ENCODE peak calls at places on chromosomes 6 and 20, in seven cellular contexts. P is GM12892, S is HepG2, N is K562, A is sigmoid colon, C is prostate gland, R is spleen. I is an unnamed sample.

GRCh38 chr6:106517699-106518098 is 111.6 kb downstream of the RTN4IP1 start:
- DNase-seq in P (no peak), S (no peak), N (no peak), A (no peak), C (no peak), R (no peak), I (no peak)

GRCh38 chr20:2914160-2914559 is 40.9 kb downstream of the PTPRA start:
- DNase-seq in P (no peak), S (peak), N (peak), A (no peak), C (no peak), R (no peak), I (no peak)

GRCh38 chr20:25276533-25277050 is 28.7 kb downstream of the PYGB start:
- DNase-seq in P (no peak), S (no peak), N (no peak), A (peak), C (no peak), R (peak), I (no peak)

GRCh38 chr20:2108987-2109386 is 7.4 kb downstream of the STK35 start:
- DNase-seq in P (no peak), S (peak), N (no peak), A (no peak), C (no peak), R (no peak), I (no peak)

GRCh38 chr20:7571521-7572065 is 368.7 kb downstream of the HAO1 start:
- DNase-seq in P (no peak), S (no peak), N (no peak), A (no peak), C (no peak), R (no peak), I (no peak)

GRCh38 chr20:21156266-21156665 is 30.4 kb downstream of the KIZ start:
- DNase-seq in P (no peak), S (no peak), N (no peak), A (no peak), C (no peak), R (no peak), I (no peak)

GRCh38 chr6:47034919-47035318 is 7.2 kb downstream of the ADGRF1 start:
- DNase-seq in P (no peak), S (no peak), N (no peak), A (no peak), C (peak), R (no peak), I (no peak)

GRCh38 chr6:2665169-2666070 is 85.3 kb downstream of the MYLK4 start:
- DNase-seq in P (no peak), S (no peak), N (no peak), A (no peak), C (no peak), R (no peak), I (no peak)

GRCh38 chr6:148747493-148748160 is 797 bp downstream of the UST start:
- DNase-seq in P (no peak), S (no peak), N (no peak), A (peak), C (peak), R (peak), I (no peak)

GRCh38 chr20:24303393-24303792 is 166.0 kb upstream of the SYNDIG1 start:
- DNase-seq in P (no peak), S (no peak), N (no peak), A (no peak), C (no peak), R (no peak), I (no peak)

GRCh38 chr6:88089708-88090107 is 42.1 kb downstream of the SPACA1 start:
- DNase-seq in P (no peak), S (no peak), N (no peak), A (no peak), C (no peak), R (no peak), I (no peak)

GRCh38 chr20:37351689-37352610 is 6.0 kb downstream of the SRC start:
- DNase-seq in P (no peak), S (no peak), N (no peak), A (peak), C (no peak), R (peak), I (no peak)

GRCh38 chr6:105051941-105052471 is 95.1 kb downstream of the LIN28B start:
- DNase-seq in P (no peak), S (no peak), N (no peak), A (no peak), C (no peak), R (no peak), I (no peak)

GRCh38 chr20:25574411-25574810 is 10.9 kb downstream of the NINL start:
- DNase-seq in P (no peak), S (peak), N (peak), A (no peak), C (no peak), R (peak), I (no peak)

GRCh38 chr6:3848925-3849605 is at the start of gene FAM50B:
- DNase-seq in P (peak), S (no peak), N (peak), A (peak), C (peak), R (peak), I (peak)

GRCh38 chr20:7459123-7459522 is 481.1 kb downstream of the HAO1 start:
- DNase-seq in P (no peak), S (no peak), N (no peak), A (no peak), C (no peak), R (no peak), I (no peak)

GRCh38 chr6:10412165-10412947 is 2.5 kb downstream of the TFAP2A start:
- DNase-seq in P (peak), S (no peak), N (no peak), A (no peak), C (peak), R (peak), I (no peak)

GRCh38 chr20:58897493-58897892 is 45.0 kb downstream of the GNAS start:
- DNase-seq in P (no peak), S (no peak), N (no peak), A (no peak), C (no peak), R (no peak), I (no peak)

GRCh38 chr6:111427341-111428116 is 55.5 kb downstream of the REV3L start:
- DNase-seq in P (no peak), S (peak), N (no peak), A (no peak), C (peak), R (no peak), I (no peak)

GRCh38 chr20:58776109-58776508 is 74.6 kb downstream of the GNAS-AS1 start:
- DNase-seq in P (no peak), S (no peak), N (no peak), A (no peak), C (no peak), R (peak), I (no peak)

DNA sequence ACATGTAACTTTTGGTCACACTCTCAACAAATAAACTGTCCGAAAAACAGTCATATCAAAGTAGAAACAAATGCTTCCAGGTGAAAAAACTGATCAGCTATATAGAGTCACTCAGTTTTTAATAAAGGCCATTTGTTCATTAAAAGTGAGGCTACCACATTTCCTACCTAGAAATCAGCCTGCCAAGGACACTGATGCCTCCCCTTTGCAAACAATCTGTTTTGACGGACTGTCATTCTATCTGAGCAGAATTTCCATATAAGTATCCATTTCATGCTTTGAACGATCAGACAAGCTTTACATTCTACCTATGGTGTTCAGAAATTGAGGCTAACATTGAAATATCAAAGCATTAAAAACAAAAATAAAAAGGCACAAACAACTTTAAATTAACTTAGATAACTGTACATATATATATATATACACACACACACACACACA is 2.9 kb downstream of the CCN2 start:
- DNase-seq in P (no peak), S (peak), N (no peak), A (no peak), C (no peak), R (no peak), I (no peak)
- TF ChIP-seq POLR2AphosphoS5 in P (no peak), S (peak), N (no peak), A (no peak), C (no peak), R (no peak), I (no peak)

GRCh38 chr6:157274471-157275226 is 48.7 kb downstream of the TMEM242 start:
- DNase-seq in P (peak), S (peak), N (peak), A (peak), C (peak), R (peak), I (peak)
- TF ChIP-seq POLR2A in P (no peak), S (no peak), N (peak), A (no peak), C (peak), R (peak), I (no peak)

DNA sequence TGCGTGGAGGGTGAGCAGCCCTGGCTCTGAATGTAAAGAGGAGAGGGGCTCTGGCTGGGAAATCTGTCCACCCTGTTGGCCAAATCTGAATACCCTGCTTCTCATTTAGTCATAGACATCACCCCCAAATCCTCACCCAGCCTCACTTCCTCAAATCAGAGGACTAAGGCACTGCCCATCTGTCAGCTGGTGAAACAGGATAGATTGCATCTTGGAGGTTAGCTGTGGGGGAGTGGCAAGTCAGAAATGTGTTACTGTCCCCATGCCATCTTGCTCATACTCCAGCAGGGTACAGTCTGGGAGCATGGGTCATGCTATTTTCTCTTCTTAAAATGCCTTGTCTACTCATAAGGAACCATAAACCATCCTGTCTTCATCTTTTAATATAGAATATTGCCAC is 9.5 kb upstream of the DTNBP1 start:
- DNase-seq in P (no peak), S (no peak), N (no peak), A (no peak), C (no peak), R (no peak), I (no peak)
- TF ChIP-seq POLR2AphosphoS5 in P (no peak), S (no peak), N (no peak), A (no peak), C (no peak), R (no peak), I (no peak)

GRCh38 chr20:10034717-10035571 is at the start of gene ANKEF1:
- DNase-seq in P (peak), S (peak), N (peak), A (peak), C (peak), R (peak), I (peak)
- TF ChIP-seq POLR2A in P (no peak), S (peak), N (peak), A (no peak), C (peak), R (no peak), I (no peak)

DNA sequence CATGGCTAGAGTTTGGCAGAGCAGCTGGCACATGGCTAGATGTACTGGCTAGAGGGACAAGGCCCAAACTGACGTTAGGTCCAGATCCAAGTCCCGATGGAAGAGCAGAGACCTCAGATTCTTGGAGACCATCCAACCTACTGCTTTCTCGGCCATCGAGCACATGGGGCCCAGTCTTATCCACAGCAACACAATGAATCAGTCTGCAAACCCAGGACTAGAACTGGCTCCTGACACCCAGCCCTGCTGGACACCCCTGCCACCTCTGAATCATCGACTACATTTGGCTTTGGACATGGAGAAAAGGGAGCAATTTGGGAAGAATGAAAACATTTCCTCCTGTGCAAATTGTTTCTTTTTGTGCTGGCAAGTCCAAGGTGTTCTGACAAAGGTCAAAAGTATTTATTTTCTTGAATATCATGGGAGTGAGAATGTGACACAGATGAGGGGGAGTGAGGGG is 23.9 kb upstream of the YWHAB start:
- DNase-seq in P (no peak), S (no peak), N (peak), A (peak), C (no peak), R (no peak), I (no peak)
- TF ChIP-seq POLR2AphosphoS5 in P (no peak), S (no peak), N (no peak), A (no peak), C (peak), R (no peak), I (no peak)

GRCh38 chr20:46117704-46118467 is at the start of gene CD40:
- DNase-seq in P (peak), S (peak), N (peak), A (peak), C (peak), R (peak), I (peak)
- TF ChIP-seq POLR2A in P (peak), S (peak), N (no peak), A (no peak), C (peak), R (no peak), I (peak)

GRCh38 chr6:121505284-121505683 is 69.8 kb downstream of the GJA1 start:
- DNase-seq in P (no peak), S (no peak), N (no peak), A (no peak), C (no peak), R (no peak), I (no peak)

GRCh38 chr6:121499666-121500065 is 64.2 kb downstream of the GJA1 start:
- DNase-seq in P (no peak), S (no peak), N (no peak), A (no peak), C (no peak), R (no peak), I (no peak)

GRCh38 chr6:121506761-121507754 is 71.6 kb downstream of the GJA1 start:
- DNase-seq in P (no peak), S (no peak), N (no peak), A (no peak), C (no peak), R (no peak), I (no peak)

GRCh38 chr6:121503633-121504032 is 68.2 kb downstream of the GJA1 start:
- DNase-seq in P (no peak), S (no peak), N (no peak), A (no peak), C (no peak), R (no peak), I (no peak)

DNA sequence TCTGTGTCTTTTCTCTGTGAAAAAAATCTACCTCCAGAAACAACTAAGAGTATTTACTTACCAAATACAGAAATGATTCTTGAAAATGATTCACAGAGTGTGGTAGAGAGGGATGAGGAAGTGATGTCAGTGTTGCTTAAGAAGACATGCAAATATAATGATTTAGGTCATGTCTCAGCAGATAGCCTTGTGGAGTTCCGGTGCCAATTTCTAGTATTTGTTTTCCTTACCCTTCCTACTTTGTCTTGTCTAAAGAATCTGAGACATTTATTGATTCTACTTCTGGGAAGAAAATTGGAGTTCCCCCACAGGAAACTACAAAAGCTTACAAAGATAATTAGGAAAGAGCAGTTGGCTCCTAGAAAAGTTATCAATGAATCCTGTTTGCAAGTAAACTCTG is 68.8 kb downstream of the GJA1 start:
- DNase-seq in P (no peak), S (no peak), N (no peak), A (no peak), C (peak), R (no peak), I (no peak)
- TF ChIP-seq POLR2AphosphoS5 in P (no peak), S (no peak), N (no peak), A (no peak), C (peak), R (no peak), I (no peak)